ENCODE peak calls at places on chromosome 14, in nine cellular contexts. R is Calu3; B is astrocyte of the spinal cord; Z is caudate nucleus; U is NCI-H748 treated with DMSO at 0.1 percent for 48 hours; D is activated naive CD4-positive, alpha-beta T cell; M is SW 1271; K is dermis microvascular lymphatic vessel endothelial cell; E is NCI-H2171 treated with DMSO at 0.1 percent for 48 hours. Q is an unnamed sample.

GRCh38 chr14:91047174-91047753 is 13.2 kb downstream of the RPS6KA5 start:
- DNase-seq in B (no peak), R (no peak), M (no peak), Z (no peak), E (no peak), U (no peak), K (no peak), D (no peak), Q (peak; percentile 55)

GRCh38 chr14:77260631-77261030 is 10.4 kb downstream of the NGB start:
- DNase-seq in R (no peak), D (no peak), K (no peak), Z (no peak), M (no peak), U (no peak), E (no peak), B (no peak), Q (no peak)

GRCh38 chr14:106318700-106319099 is 792.3 kb downstream of the TMEM121 start:
- DNase-seq in E (no peak), Z (no peak), U (no peak), K (no peak), B (no peak), R (no peak), D (no peak), M (no peak), Q (no peak)

GRCh38 chr14:101933209-101933608 is 31.2 kb upstream of the DYNC1H1 start:
- DNase-seq in R (no peak), E (no peak), K (no peak), D (no peak), Z (no peak), M (no peak), B (no peak), U (no peak), Q (no peak)

GRCh38 chr14:103550451-103551337 is 11.8 kb downstream of the BAG5 start:
- DNase-seq in M (no peak), U (no peak), B (no peak), D (no peak), Z (no peak), R (no peak), K (no peak), E (no peak), Q (no peak)

GRCh38 chr14:77467801-77468200 is 9.9 kb downstream of the AHSA1 start:
- DNase-seq in D (no peak), U (no peak), Z (no peak), R (no peak), B (no peak), M (no peak), K (no peak), E (no peak), Q (no peak)

GRCh38 chr14:57136669-57137068 is 132.0 kb downstream of the EXOC5 start:
- DNase-seq in K (no peak), D (no peak), E (peak; percentile 66), B (no peak), M (no peak), Z (no peak), U (no peak), R (no peak), Q (no peak)

GRCh38 chr14:36654185-36655053 is 7.2 kb upstream of the PAX9 start:
- DNase-seq in M (no peak), R (no peak), K (no peak), U (no peak), D (no peak), Z (no peak), E (no peak), B (no peak), Q (no peak)

GRCh38 chr14:104315169-104315568 is 176.8 kb downstream of the KIF26A start:
- DNase-seq in B (no peak), R (no peak), K (no peak), M (no peak), Z (no peak), D (no peak), U (no peak), E (no peak), Q (no peak)

GRCh38 chr14:50403433-50403832 is 6.8 kb upstream of the CDKL1 start:
- DNase-seq in U (no peak), K (no peak), E (peak; percentile 90), M (no peak), D (no peak), R (no peak), Z (no peak), B (peak; percentile 33), Q (peak; percentile 21)

GRCh38 chr14:30462358-30462757 is 96.6 kb upstream of the G2E3 start:
- DNase-seq in K (no peak), R (no peak), Z (no peak), D (no peak), M (no peak), B (no peak), E (no peak), U (peak; percentile 23), Q (no peak)

GRCh38 chr14:94598816-94599655 is 13.2 kb upstream of the SERPINA3 start:
- DNase-seq in M (peak; percentile 96), Z (peak; percentile 43), B (peak; percentile 99), D (no peak), U (no peak), K (no peak), E (peak; percentile 12), R (peak; percentile 91), Q (peak; percentile 92)

GRCh38 chr14:67935371-67935770 is 115.8 kb downstream of the RAD51B start:
- DNase-seq in D (no peak), Z (no peak), E (no peak), K (no peak), M (no peak), U (no peak), R (no peak), B (no peak), Q (no peak)

GRCh38 chr14:89625208-89625987 is 208.4 kb upstream of the FOXN3 start:
- DNase-seq in U (peak; percentile 79), D (no peak), K (no peak), B (peak; percentile 29), M (no peak), Z (peak; percentile 4), E (peak; percentile 94), R (no peak), Q (no peak)